ENCODE peak calls at places on chromosomes 1 and 21, in ten cellular contexts. A is omental fat pad, E is OCI-LY7, S is lower lobe of right lung, Z is A673, H is AG09319, Y is glutamatergic neuron, Q is suprapubic skin, L is testis, K is GM12865. U is an unnamed sample.

GRCh38 chr1:224333309-224333926 is 3.4 kb upstream of the NVL start:
- DNase-seq in A (no peak), E (peak), S (no peak), Z (peak), H (no peak), Y (no peak), Q (no peak), L (no peak), K (peak), U (peak)

GRCh38 chr1:241542199-241542907 is 10.2 kb downstream of the KMO start:
- DNase-seq in A (no peak), E (peak), S (no peak), Z (no peak), H (no peak), Y (no peak), Q (no peak), L (no peak), K (no peak), U (no peak)

GRCh38 chr1:114113801-114114750 is 39.6 kb downstream of the SYT6 start:
- DNase-seq in A (no peak), E (no peak), S (peak), Z (peak), H (no peak), Y (no peak), Q (no peak), L (no peak), K (no peak), U (no peak)

GRCh38 chr1:226121587-226122400 is 59.3 kb downstream of the H3-3A start:
- DNase-seq in A (no peak), E (peak), S (peak), Z (peak), H (no peak), Y (peak), Q (peak), L (peak), K (peak), U (no peak)

GRCh38 chr1:71521655-71522264 is 440.9 kb upstream of the ZRANB2 start:
- DNase-seq in A (no peak), E (peak), S (no peak), Z (peak), H (peak), Y (peak), Q (no peak), L (peak), K (peak), U (peak)

GRCh38 chr1:56404066-56404465 is 175.3 kb downstream of the PLPP3 start:
- DNase-seq in A (no peak), E (no peak), S (no peak), Z (no peak), H (no peak), Y (no peak), Q (no peak), L (no peak), K (no peak), U (no peak)

GRCh38 chr1:234925440-234926251 is 203.0 kb downstream of the TOMM20 start:
- DNase-seq in A (no peak), E (peak), S (no peak), Z (peak), H (peak), Y (no peak), Q (no peak), L (no peak), K (peak), U (peak)

GRCh38 chr1:235947989-235948388 is 81.3 kb upstream of the LYST start:
- DNase-seq in A (no peak), E (no peak), S (no peak), Z (no peak), H (no peak), Y (no peak), Q (no peak), L (no peak), K (no peak), U (no peak)

GRCh38 chr1:3702528-3702927 is 49.7 kb upstream of the CCDC27 start:
- DNase-seq in A (no peak), E (no peak), S (no peak), Z (no peak), H (no peak), Y (no peak), Q (no peak), L (no peak), K (no peak), U (no peak)

GRCh38 chr21:46385846-46386725 is 62.1 kb downstream of the PCNT start:
- DNase-seq in A (no peak), E (no peak), S (no peak), Z (no peak), H (no peak), Y (peak), Q (no peak), L (no peak), K (no peak), U (no peak)

GRCh38 chr1:46394108-46394871 is at the start of gene FAAH:
- DNase-seq in A (peak), E (peak), S (peak), Z (peak), H (no peak), Y (peak), Q (no peak), L (peak), K (no peak), U (peak)
- TF ChIP-seq CTCF in A (no peak), E (no peak), S (no peak), Z (no peak), H (no peak), Y (no peak), Q (no peak), L (no peak), K (no peak), U (no peak)

DNA sequence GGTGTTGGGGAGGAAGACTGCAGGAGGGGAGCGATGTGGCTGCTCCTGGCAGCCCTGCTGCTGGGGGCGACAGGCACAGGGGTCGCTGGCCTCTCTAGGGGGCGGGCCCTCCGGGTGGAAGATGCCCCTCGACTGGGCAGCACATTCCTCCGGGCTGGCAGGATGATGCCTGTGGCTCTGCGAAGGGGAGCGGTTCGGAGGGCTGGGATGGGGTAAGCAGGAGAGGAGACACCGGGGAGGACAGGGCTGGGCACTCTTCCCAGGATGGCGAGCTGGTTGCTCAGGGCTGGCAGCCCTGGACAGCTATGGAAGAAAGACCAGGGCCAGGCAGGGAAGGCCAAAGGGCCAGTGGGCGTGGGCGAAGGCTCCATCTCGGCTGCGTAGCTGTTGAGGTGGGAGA is 12.8 kb downstream of the HEYL start:
- DNase-seq in A (no peak), E (no peak), S (no peak), Z (no peak), H (no peak), Y (no peak), Q (no peak), L (no peak), K (no peak), U (no peak)
- TF ChIP-seq CTCF in A (no peak), E (no peak), S (no peak), Z (no peak), H (no peak), Y (no peak), Q (no peak), L (no peak), K (no peak), U (no peak)

DNA sequence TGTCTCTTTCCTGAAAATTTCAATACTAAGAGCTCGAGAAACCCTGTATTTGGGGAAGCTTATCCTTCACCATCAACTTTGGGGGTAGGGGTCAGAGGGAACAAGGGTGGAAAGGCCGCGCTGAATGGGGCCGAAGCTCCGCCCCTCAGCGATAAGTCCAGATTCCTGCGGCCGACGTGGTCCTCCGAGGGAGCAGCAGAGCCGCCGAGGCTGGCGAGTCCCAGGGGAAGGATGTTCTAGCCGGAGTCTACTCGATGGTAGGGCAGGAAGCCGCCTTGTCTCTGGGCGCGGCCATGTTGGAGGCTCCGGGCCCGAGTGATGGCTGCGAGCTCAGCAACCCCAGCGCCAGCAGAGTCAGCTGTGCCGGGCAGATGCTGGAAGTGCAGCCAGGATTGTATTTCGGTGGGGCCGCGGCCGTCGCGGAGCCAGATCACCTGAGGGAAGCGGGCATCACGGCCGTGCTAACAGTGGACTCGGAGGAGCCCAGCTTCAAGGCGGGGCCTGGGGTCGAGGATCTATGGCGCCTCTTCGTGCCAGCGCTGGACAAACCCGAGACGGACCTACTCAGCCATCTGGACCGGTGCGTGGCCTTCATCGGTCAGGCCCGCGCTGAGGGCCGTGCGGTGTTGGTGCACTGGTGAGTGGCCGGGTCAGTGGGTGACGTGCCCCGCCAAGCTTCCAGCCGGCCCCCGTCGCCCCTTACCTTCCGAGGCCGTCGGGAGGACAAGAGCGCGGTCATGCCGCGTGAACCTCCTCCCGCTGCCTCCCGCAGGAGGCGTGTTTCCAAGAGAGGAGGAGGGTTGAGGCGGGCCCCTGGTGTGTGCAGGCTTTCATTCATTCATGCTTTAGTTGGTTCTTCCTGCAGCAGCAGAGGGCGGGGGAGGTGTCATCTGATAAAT is at the start of gene DUSP12:
- DNase-seq in A (peak), E (peak), S (peak), Z (peak), H (peak), Y (peak), Q (peak), L (peak), K (peak), U (peak)
- TF ChIP-seq CTCF in A (no peak), E (peak), S (peak), Z (peak), H (peak), Y (no peak), Q (no peak), L (no peak), K (no peak), U (peak)

GRCh38 chr1:16613185-16614147 is at the start of gene NBPF1:
- DNase-seq in A (peak), E (peak), S (peak), Z (peak), H (peak), Y (peak), Q (peak), L (peak), K (peak), U (peak)
- TF ChIP-seq CTCF in A (no peak), E (no peak), S (no peak), Z (peak), H (no peak), Y (no peak), Q (no peak), L (no peak), K (no peak), U (no peak)

GRCh38 chr1:33137800-33138199 is 44.0 kb downstream of the TRIM62 start:
- DNase-seq in A (no peak), E (peak), S (no peak), Z (peak), H (no peak), Y (peak), Q (no peak), L (no peak), K (peak), U (peak)
- TF ChIP-seq CTCF in A (no peak), E (peak), S (peak), Z (peak), H (peak), Y (peak), Q (peak), L (no peak), K (peak), U (peak)

GRCh38 chr1:99326215-99326949 is 62.1 kb downstream of the PLPPR4 start:
- DNase-seq in A (no peak), E (no peak), S (no peak), Z (no peak), H (no peak), Y (peak), Q (no peak), L (no peak), K (no peak), U (peak)
- TF ChIP-seq CTCF in A (no peak), E (peak), S (peak), Z (peak), H (peak), Y (peak), Q (no peak), L (peak), K (peak), U (peak)

DNA sequence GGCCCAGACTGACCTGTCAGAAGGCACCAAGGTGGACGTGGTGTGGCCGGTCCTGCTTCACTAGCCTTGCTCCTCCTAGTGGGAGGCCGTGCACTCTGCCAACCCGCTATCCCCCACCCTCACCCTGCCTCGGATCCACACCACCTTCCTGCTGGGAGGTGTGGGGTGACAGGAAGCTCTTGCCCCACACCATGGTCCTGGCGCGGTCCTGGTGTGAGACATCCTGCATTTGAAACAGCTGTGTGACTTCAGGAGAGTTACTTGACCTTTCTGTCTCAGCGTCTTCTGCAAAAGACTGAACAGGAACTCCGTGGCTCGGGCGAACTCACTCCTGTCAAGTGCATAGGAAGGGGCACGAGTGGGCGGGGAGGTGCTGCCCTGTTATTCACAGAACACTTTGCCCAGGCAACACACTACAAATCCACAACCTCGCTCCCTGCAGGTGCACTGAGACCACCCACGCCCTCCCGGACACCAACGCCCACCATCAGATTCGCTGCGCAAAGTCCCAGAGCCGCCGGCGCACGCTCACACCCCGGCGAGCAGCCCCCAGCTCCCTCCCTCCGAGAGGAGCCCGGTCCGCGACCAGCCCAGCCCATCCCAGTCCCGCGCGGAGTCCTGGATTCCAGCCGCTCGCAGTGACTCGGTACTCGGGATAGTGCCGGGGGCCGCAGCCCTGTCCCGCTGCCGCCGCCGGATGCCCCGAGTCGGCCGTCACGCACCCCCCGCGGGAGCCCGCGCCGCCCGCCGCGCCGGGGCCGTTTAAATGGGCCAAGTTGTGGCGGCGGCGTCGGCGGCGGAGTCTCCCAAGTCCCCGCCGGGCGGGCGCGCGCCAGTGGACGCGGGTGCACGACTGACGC is at the start of gene SAMD11:
- DNase-seq in A (peak), E (peak), S (peak), Z (peak), H (peak), Y (peak), Q (no peak), L (peak), K (peak), U (peak)
- TF ChIP-seq CTCF in A (no peak), E (no peak), S (no peak), Z (no peak), H (no peak), Y (no peak), Q (no peak), L (no peak), K (no peak), U (no peak)

DNA sequence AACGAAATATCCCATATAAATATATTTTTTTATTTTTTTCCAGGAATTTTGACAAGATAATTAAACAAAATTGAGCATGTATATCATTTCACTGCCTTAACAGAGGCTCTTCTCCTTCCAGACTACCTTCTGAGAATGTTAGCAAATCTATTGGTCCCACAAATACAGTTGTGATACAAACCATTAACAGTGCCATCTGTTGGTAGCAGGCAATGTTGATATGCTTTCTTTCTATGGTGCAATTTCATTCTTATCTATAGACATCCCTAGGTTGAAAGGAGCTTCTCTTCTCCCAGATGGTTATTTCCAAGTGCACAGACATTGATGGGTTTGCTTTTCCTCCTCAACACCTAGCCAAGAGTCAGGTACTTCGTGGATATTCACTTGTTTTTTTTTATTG is 303.6 kb downstream of the USH2A start:
- DNase-seq in A (no peak), E (peak), S (no peak), Z (peak), H (peak), Y (no peak), Q (no peak), L (no peak), K (peak), U (peak)
- TF ChIP-seq CTCF in A (no peak), E (peak), S (no peak), Z (peak), H (peak), Y (no peak), Q (no peak), L (no peak), K (peak), U (peak)